ENCODE peak calls at places on chromosomes 11 and 22, in five cellular contexts. A is AML-193, K is ELR, S is ascending aorta, W is GM12892. N is an unnamed sample.

GRCh38 chr22:38614331-38615122 is 41.7 kb downstream of the FAM227A start:
- DNase-seq in A (no peak), K (no peak), S (no peak), W (no peak), N (peak; percentile 28)

GRCh38 chr11:76626921-76627391 is 43.6 kb downstream of the LRRC32 start:
- DNase-seq in A (peak; percentile 54), K (peak; percentile 53), S (peak; percentile 76), W (peak; percentile 49), N (peak; percentile 22)

GRCh38 chr11:134741453-134742227 is 329.6 kb upstream of the B3GAT1 start:
- DNase-seq in A (no peak), K (no peak), S (peak; percentile 21), W (no peak), N (no peak)

GRCh38 chr11:106295974-106296373 is 218.5 kb downstream of the AASDHPPT start:
- DNase-seq in A (no peak), K (no peak), S (no peak), W (no peak), N (no peak)

GRCh38 chr22:46467006-46467405 is 70.4 kb downstream of the CELSR1 start:
- DNase-seq in A (no peak), K (no peak), S (no peak), W (no peak), N (no peak)

GRCh38 chr11:130602700-130603584 is 154.5 kb downstream of the ADAMTS15 start:
- DNase-seq in A (no peak), K (no peak), S (no peak), W (no peak), N (no peak)

GRCh38 chr11:30329150-30329940 is 6.4 kb downstream of the ARL14EP start:
- DNase-seq in A (no peak), K (no peak), S (no peak), W (no peak), N (peak; percentile 37)

GRCh38 chr11:120061761-120062560 is 76.0 kb downstream of the TRIM29 start:
- DNase-seq in A (no peak), K (no peak), S (peak; percentile 58), W (no peak), N (peak; percentile 59)

GRCh38 chr22:36344106-36344827 is 43.5 kb downstream of the MYH9 start:
- DNase-seq in A (no peak), K (no peak), S (no peak), W (no peak), N (no peak)

GRCh38 chr11:70611890-70612289 is 213.6 kb downstream of the CTTN start:
- DNase-seq in A (no peak), K (no peak), S (no peak), W (no peak), N (no peak)